ENCODE peak calls at places on chromosomes 4 and X, in six cellular contexts. F, O, A, H, R and B are unnamed samples.

GRCh38 chrX:53262918-53263394 is 18.4 kb downstream of the IQSEC2 start:
- DNase-seq in R (peak), A (no peak), O (peak), F (peak), H (peak), B (no peak)

GRCh38 chr4:113555868-113556267 is 205.7 kb downstream of the CAMK2D start:
- DNase-seq in R (peak), H (peak), O (no peak), A (no peak), F (peak), B (no peak)

GRCh38 chr4:115249808-115250207 is 136.4 kb upstream of the NDST4 start:
- DNase-seq in A (no peak), O (no peak), F (no peak), R (no peak), H (no peak), B (no peak)

GRCh38 chr4:123386608-123387007 is 10.0 kb upstream of the SPRY1 start:
- DNase-seq in F (peak), H (peak), O (peak), A (no peak), R (no peak), B (no peak)

GRCh38 chr4:4457803-4458550 is 71.1 kb downstream of the NSG1 start:
- DNase-seq in O (peak), F (peak), R (no peak), H (peak), A (no peak), B (no peak)

GRCh38 chrX:75303795-75304194 is 29.9 kb downstream of the UPRT start:
- DNase-seq in A (peak), H (peak), O (peak), F (peak), R (no peak), B (no peak)

GRCh38 chr4:91325495-91325894 is 978.3 kb upstream of the GRID2 start:
- DNase-seq in A (no peak), O (peak), H (peak), R (no peak), F (no peak), B (no peak)

GRCh38 chrX:65841263-65841662 is 173.8 kb downstream of the MSN start:
- DNase-seq in H (no peak), R (no peak), O (no peak), A (no peak), F (no peak), B (no peak)

GRCh38 chr4:71355045-71355444 is 16.2 kb downstream of the SLC4A4 start:
- DNase-seq in H (no peak), A (no peak), F (no peak), O (no peak), R (no peak), B (no peak)

GRCh38 chrX:23035493-23035892 is 35.7 kb downstream of the DDX53 start:
- DNase-seq in A (no peak), O (no peak), F (no peak), R (no peak), H (no peak), B (no peak)

GRCh38 chr4:54265366-54265765 is 36.3 kb downstream of the PDGFRA start:
- DNase-seq in F (no peak), R (no peak), O (no peak), A (no peak), H (no peak), B (no peak)

GRCh38 chr4:150367326-150367725 is 214.6 kb upstream of the MAB21L2 start:
- DNase-seq in R (no peak), A (no peak), O (no peak), H (no peak), F (no peak), B (no peak)

GRCh38 chr4:145061325-145061920 is 36.6 kb downstream of the ANAPC10 start:
- DNase-seq in A (no peak), O (peak), F (peak), H (peak), R (no peak), B (peak)

GRCh38 chrX:11665144-11666040 is at the start of gene ARHGAP6:
- DNase-seq in O (peak), H (peak), F (peak), R (peak), A (no peak), B (no peak)

GRCh38 chr4:24511371-24512063 is 72.8 kb downstream of the DHX15 start:
- DNase-seq in A (no peak), R (no peak), H (no peak), F (peak), O (no peak), B (no peak)

GRCh38 chrX:10447577-10448214 is 172.7 kb downstream of the MID1 start:
- DNase-seq in R (no peak), A (peak), O (no peak), H (peak), F (no peak), B (no peak)

GRCh38 chr4:8029689-8030088 is 90.0 kb upstream of the AFAP1 start:
- DNase-seq in R (no peak), O (no peak), F (peak), A (no peak), H (no peak), B (peak)

GRCh38 chr4:142840516-142841123 is 5.5 kb downstream of the INPP4B start:
- DNase-seq in F (peak), O (peak), H (peak), R (peak), A (no peak), B (no peak)
- TF ChIP-seq CTCF in F (peak), O (peak), H (peak), R (peak), A (peak), B (peak)

DNA sequence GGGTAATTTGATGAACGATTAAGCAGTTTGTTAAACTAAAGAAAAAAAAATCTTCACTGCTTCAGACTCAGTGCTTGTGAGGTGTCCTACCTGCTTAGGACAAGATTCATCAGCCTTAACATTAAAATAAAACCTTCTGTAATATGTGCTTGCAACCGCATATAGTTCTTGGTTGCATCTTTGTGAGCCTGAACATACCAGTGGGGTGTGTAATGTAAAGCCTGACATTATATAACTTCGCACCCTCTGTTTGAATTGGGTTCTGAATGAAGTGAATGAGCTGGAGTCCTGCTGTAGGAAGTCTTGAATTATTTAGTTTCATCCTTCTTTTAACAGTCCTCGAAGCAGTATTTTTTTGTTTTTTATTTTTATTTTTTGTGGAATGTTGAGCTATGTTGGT is 3.1 kb downstream of the KDM6A start:
- DNase-seq in R (no peak), H (no peak), A (no peak), F (no peak), O (peak), B (no peak)
- H3K4me3 ChIP-seq in R (no peak), H (peak), A (peak), F (peak), O (peak), B (peak)

DNA sequence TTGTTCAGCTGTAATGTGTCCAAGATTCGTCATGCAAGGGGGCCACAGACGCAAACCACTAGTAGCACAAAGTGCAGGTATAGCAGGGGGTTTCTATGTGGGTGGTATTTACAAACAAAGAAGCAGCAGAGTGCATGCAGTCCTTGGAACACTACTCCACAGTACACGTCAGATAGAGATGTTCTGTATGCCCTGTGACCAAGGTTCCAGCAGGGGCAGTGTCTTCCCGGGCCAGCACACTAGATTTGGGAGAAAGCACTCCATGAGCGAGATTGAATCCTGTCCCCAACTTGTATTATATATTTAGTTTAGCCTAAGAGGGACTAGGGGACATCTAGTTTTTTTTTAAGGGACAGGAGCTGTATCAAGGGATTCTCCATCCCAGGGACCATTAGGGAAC is 54.4 kb upstream of the ESX1 start:
- DNase-seq in H (no peak), F (no peak), O (no peak), R (no peak), A (no peak), B (no peak)
- TF ChIP-seq CTCF in H (peak), F (peak), O (no peak), R (no peak), A (peak), B (peak)

GRCh38 chr4:80255374-80256095 is 10.9 kb upstream of the FGF5 start:
- DNase-seq in F (peak), O (no peak), A (peak), H (no peak), R (no peak), B (no peak)

GRCh38 chr4:80252427-80252826 is 14.0 kb upstream of the FGF5 start:
- DNase-seq in A (no peak), H (no peak), R (no peak), O (no peak), F (no peak), B (no peak)

GRCh38 chr4:80252953-80253352 is 13.5 kb upstream of the FGF5 start:
- DNase-seq in A (no peak), R (no peak), O (no peak), H (no peak), F (no peak), B (no peak)

GRCh38 chr4:80254114-80254513 is 12.3 kb upstream of the FGF5 start:
- DNase-seq in O (no peak), H (no peak), F (no peak), R (no peak), A (no peak), B (no peak)

DNA sequence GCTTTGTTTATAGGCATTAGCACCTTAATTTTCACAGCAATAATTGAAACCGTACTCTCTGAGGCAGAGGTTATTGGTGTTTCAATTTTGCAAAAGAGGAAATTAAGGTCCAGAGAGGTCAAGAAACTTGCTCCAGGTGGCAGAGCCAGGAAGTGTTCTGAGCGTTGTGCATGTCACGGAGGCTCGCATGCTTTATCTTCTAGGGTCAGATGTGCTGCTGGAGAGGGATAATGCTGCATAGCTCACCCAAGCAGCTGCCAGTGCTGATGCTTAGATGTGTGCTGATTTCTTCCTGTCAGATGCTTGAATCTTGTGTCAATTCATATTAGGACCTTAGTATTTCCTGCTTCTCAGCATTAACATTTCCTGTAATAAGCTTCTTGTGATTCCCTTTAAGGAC is 13.0 kb upstream of the FGF5 start:
- DNase-seq in R (no peak), F (no peak), H (no peak), A (no peak), O (no peak), B (no peak)
- H3K4me3 ChIP-seq in R (no peak), F (no peak), H (no peak), A (no peak), O (no peak), B (no peak)

GRCh38 chr4:187668683-187669082 is 326.9 kb upstream of the ZFP42 start:
- DNase-seq in A (peak), O (no peak), R (no peak), F (no peak), H (no peak), B (no peak)

GRCh38 chr4:187664011-187664410 is 331.6 kb upstream of the ZFP42 start:
- DNase-seq in A (no peak), H (no peak), O (no peak), R (no peak), F (no peak), B (no peak)

GRCh38 chr4:187667095-187667494 is 328.5 kb upstream of the ZFP42 start:
- DNase-seq in R (no peak), H (no peak), A (no peak), F (no peak), O (no peak), B (no peak)

GRCh38 chr4:187663076-187663475 is 332.5 kb upstream of the ZFP42 start:
- DNase-seq in H (no peak), A (no peak), O (no peak), R (no peak), F (no peak), B (no peak)

GRCh38 chr4:187666634-187667033 is 328.9 kb upstream of the ZFP42 start:
- DNase-seq in F (peak), O (no peak), A (no peak), R (peak), H (no peak), B (no peak)
- TF ChIP-seq CTCF in F (no peak), O (no peak), A (peak), R (no peak), H (no peak), B (no peak)

GRCh38 chrX:19836337-19836736 is 51.1 kb downstream of the SH3KBP1 start:
- DNase-seq in A (no peak), F (no peak), R (no peak), H (no peak), O (no peak), B (no peak)
- H3K4me3 ChIP-seq in A (no peak), F (no peak), R (no peak), H (no peak), O (no peak), B (no peak)

DNA sequence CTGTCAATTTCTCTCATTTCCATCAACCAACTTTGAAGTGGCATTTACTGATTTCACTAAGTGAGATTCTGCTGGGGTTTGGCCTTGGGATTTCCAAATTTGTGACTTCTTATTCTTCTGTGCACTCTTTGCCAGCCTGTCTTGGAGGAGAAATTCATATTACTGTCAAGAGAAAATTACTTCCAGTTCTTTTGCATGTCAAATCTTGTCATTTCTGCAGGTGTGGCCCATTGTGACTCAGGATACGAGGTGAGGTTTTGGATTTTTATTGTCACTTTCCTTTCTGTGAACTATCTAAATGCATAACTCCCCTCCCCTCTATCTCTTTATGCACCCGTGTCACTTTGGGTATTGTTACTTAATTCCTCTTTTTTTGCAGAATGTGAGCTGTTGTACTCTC is 102.6 kb upstream of the GUCY1A1 start:
- DNase-seq in A (no peak), H (no peak), R (no peak), O (no peak), F (no peak), B (no peak)
- TF ChIP-seq CTCF in A (no peak), H (no peak), R (no peak), O (no peak), F (no peak), B (no peak)

GRCh38 chr4:2483237-2483636 is 14.3 kb downstream of the RNF4 start:
- DNase-seq in R (no peak), A (no peak), O (no peak), H (no peak), F (no peak), B (no peak)

GRCh38 chr4:2482693-2483092 is 13.8 kb downstream of the RNF4 start:
- DNase-seq in A (no peak), F (peak), O (peak), R (peak), H (peak), B (no peak)

GRCh38 chr4:2484169-2484568 is 15.3 kb downstream of the RNF4 start:
- DNase-seq in A (no peak), R (no peak), O (no peak), H (no peak), F (no peak), B (no peak)

GRCh38 chr4:2480649-2481048 is 11.7 kb downstream of the RNF4 start:
- DNase-seq in F (no peak), R (no peak), A (no peak), H (no peak), O (no peak), B (no peak)

GRCh38 chr4:2482192-2482591 is 13.3 kb downstream of the RNF4 start:
- DNase-seq in O (no peak), H (no peak), F (no peak), A (no peak), R (no peak), B (no peak)
- H3K4me3 ChIP-seq in O (no peak), H (no peak), F (no peak), A (no peak), R (no peak), B (no peak)

DNA sequence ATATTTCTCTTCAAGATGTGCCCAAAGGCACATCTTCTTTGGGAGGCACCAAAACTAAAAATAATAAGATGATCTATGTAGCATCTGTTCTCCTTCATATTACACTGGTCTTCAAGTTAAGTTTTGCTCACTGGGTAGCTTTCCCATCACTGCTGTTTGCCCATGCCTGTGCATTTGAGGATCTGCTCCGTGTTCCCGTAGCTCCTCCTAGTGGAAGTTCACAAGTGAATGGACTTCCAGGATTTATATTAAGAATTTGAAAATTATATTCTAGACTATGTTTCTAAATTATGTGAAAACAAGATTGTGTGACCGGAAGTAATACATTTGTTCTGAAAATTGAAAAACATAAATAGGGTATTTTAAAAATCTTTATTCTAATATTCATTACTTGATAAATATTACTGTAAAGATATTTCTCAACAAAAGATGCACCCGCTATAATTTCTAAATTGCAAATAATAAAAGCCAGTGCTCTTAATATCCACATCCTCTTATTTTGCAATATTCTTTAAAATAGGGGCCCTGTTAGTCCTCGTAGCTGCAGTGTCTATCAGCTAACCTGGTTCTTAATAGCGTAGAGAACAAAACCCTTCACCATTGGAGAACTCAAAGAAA is 147.7 kb downstream of the RBM46 start:
- DNase-seq in R (peak), A (peak), F (peak), O (peak), H (peak), B (peak)
- TF ChIP-seq CTCF in R (no peak), A (peak), F (peak), O (no peak), H (peak), B (peak)

DNA sequence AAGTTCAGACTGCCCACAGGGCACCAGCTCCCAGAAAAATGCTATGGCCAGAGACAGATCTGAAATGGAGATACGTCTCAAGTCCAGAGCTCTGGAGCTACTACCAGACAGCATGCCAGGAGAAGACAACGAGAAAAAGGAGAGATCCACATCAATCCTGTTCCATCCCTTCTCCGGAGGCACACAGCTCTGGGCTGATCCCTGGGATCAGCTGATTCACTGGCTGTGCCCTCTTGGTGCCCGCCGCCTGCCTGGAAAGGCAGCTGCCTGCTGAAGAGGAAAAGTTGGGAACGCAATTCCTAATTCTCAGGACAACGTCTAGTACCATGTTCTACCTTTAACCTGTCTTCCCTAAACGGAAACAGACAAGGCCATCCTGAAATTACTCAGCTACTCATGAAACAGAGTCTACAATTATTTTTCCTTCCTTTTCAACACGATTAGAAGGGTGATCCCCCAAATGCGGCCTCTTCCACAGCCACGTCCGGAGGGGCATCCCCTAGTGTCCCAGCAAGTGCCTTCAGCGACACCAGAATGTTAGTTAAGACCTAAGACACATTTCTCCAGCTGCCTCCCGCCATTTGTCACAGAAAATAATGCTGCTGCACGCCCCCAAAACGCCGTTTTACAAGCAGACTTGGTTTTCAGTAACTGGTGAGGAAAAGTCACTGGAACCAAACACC is 2.4 kb downstream of the ZFYVE28 start:
- DNase-seq in H (no peak), F (no peak), O (no peak), A (no peak), R (no peak), B (no peak)
- H3K4me3 ChIP-seq in H (no peak), F (peak), O (peak), A (peak), R (no peak), B (no peak)